ENCODE peak calls at places on chromosomes 2 and 18, in four cellular contexts. R, E, X and Y are unnamed samples.

GRCh38 chr2:55862269-55862668 is 61.3 kb downstream of the EFEMP1 start:
- DNase-seq in E (no peak), R (peak), X (peak), Y (peak)

GRCh38 chr18:4172491-4172890 is 282.6 kb downstream of the DLGAP1 start:
- DNase-seq in X (no peak), E (no peak), R (no peak), Y (peak)

GRCh38 chr2:167028503-167028902 is 140.2 kb downstream of the XIRP2 start:
- DNase-seq in R (no peak), E (no peak), X (no peak), Y (no peak)

GRCh38 chr18:1014951-1015627 is 110.4 kb downstream of the ADCYAP1 start:
- DNase-seq in E (no peak), R (no peak), X (no peak), Y (peak)

GRCh38 chr2:221025397-221025796 is 546.7 kb downstream of the EPHA4 start:
- DNase-seq in E (no peak), R (peak), X (peak), Y (no peak)

GRCh38 chr2:33373986-33374385 is 102.5 kb upstream of the RASGRP3 start:
- DNase-seq in X (no peak), R (peak), E (no peak), Y (no peak)

GRCh38 chr18:49514577-49514976 is 27.5 kb upstream of the C18orf32 start:
- DNase-seq in X (no peak), E (no peak), R (no peak), Y (no peak)

GRCh38 chr2:10273215-10274175 is 29.2 kb upstream of the HPCAL1 start:
- DNase-seq in E (no peak), X (no peak), R (no peak), Y (no peak)

GRCh38 chr2:240620859-240621258 is 4.4 kb upstream of the GPR35 start:
- DNase-seq in R (no peak), E (no peak), X (no peak), Y (no peak)

GRCh38 chr2:128322651-128323491 is 4.2 kb upstream of the HS6ST1 start:
- DNase-seq in R (no peak), E (peak), X (no peak), Y (no peak)

GRCh38 chr2:72139871-72140620 is 7.6 kb downstream of the CYP26B1 start:
- DNase-seq in R (no peak), E (no peak), X (no peak), Y (no peak)

GRCh38 chr2:213991454-213992108 is 419.3 kb upstream of the VWC2L start:
- DNase-seq in E (no peak), X (no peak), R (peak), Y (no peak)

GRCh38 chr2:226703501-226703900 is 96.1 kb downstream of the IRS1 start:
- DNase-seq in E (no peak), R (no peak), X (no peak), Y (no peak)

GRCh38 chr2:128769457-128770142 is 450.9 kb upstream of the HS6ST1 start:
- DNase-seq in R (no peak), X (no peak), E (no peak), Y (no peak)

GRCh38 chr2:155100261-155100660 is 401.8 kb downstream of the KCNJ3 start:
- DNase-seq in X (no peak), E (no peak), R (no peak), Y (no peak)

GRCh38 chr2:64820901-64821300 is 167.2 kb upstream of the SERTAD2 start:
- DNase-seq in R (no peak), E (no peak), X (no peak), Y (no peak)

GRCh38 chr2:108640731-108641130 is 78.6 kb upstream of the RANBP2 start:
- DNase-seq in X (no peak), R (peak), E (no peak), Y (peak)

GRCh38 chr18:45169610-45170009 is 445.7 kb upstream of the SLC14A2 start:
- DNase-seq in E (no peak), R (peak), X (peak), Y (no peak)

GRCh38 chr2:108575132-108575966 is 41.1 kb downstream of the LIMS1 start:
- DNase-seq in X (no peak), E (no peak), R (peak), Y (no peak)

GRCh38 chr2:43332653-43333052 is 106.2 kb upstream of the ZFP36L2 start:
- DNase-seq in E (no peak), X (no peak), R (no peak), Y (no peak)

GRCh38 chr2:46270384-46270783 is 26.8 kb upstream of the EPAS1 start:
- DNase-seq in E (no peak), R (no peak), X (peak), Y (no peak)

GRCh38 chr18:36888778-36889177 is 59.9 kb downstream of the KIAA1328 start:
- DNase-seq in E (no peak), R (no peak), X (no peak), Y (no peak)

GRCh38 chr2:28952806-28953190 is 28.3 kb upstream of the TOGARAM2 start:
- DNase-seq in R (no peak), X (no peak), E (no peak), Y (no peak)
- TF ChIP-seq CTCF in R (peak), X (no peak), E (no peak), Y (peak)

GRCh38 chr2:196277002-196277401 is 105.6 kb upstream of the STK17B start:
- DNase-seq in R (peak), X (no peak), E (no peak), Y (no peak)

GRCh38 chr2:196275646-196276352 is 104.4 kb upstream of the STK17B start:
- DNase-seq in E (no peak), R (no peak), X (no peak), Y (no peak)

GRCh38 chr2:196274387-196274809 is 103.0 kb upstream of the STK17B start:
- DNase-seq in E (no peak), X (no peak), R (peak), Y (no peak)

GRCh38 chr2:196278491-196278911 is 107.1 kb upstream of the STK17B start:
- DNase-seq in E (no peak), R (peak), X (no peak), Y (peak)

GRCh38 chr2:196276421-196276820 is 105.0 kb upstream of the STK17B start:
- DNase-seq in E (no peak), X (no peak), R (no peak), Y (no peak)
- H3K4me3 ChIP-seq in E (no peak), X (no peak), R (no peak), Y (no peak)

GRCh38 chr18:65721634-65722033 is 29.2 kb upstream of the CDH7 start:
- DNase-seq in X (no peak), R (no peak), E (no peak), Y (no peak)

GRCh38 chr18:65725421-65726050 is 25.3 kb upstream of the CDH7 start:
- DNase-seq in R (no peak), E (peak), X (no peak), Y (no peak)
- TF ChIP-seq CTCF in R (peak), E (peak), X (peak), Y (peak)

DNA sequence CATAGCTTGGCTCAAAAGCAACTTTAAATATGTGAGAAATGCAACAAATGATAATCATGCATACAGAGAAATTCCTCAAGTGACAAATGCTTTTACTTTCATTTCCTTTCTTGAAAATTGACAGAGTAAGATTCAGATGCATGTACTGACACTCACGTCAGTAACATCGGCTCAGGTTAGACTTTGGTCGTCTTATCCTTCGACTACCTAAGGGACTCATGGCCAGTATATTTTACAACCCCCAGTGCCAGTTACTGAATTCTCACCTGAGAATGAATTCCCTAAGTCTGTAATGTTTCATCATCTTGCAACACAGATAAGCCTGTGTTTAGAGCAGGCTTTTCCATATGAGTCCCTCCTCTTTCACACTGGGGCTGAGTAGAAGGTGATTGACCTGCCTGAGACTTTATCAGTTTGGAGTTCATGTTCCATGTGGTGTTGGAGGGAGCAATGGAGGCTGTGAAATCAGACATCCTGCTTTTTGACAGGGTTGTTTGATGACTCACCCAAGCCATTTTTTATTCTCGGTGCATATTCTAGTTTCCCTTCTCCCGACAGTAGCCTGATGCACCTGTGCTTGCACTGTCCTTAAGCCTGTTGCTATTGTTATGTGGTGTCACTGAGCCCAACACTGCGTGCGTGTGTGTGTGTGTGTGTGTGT is 30.5 kb upstream of the ATP8B1 start:
- DNase-seq in R (no peak), E (no peak), X (no peak), Y (no peak)
- H3K4me3 ChIP-seq in R (no peak), E (no peak), X (no peak), Y (no peak)

GRCh38 chr2:95232232-95232631 is 24.9 kb downstream of the ZNF892 start:
- DNase-seq in R (no peak), E (no peak), X (no peak), Y (no peak)

GRCh38 chr2:95234806-95235205 is 27.5 kb downstream of the ZNF892 start:
- DNase-seq in X (no peak), R (no peak), E (no peak), Y (no peak)

GRCh38 chr2:95234286-95234785 is 27.0 kb downstream of the ZNF892 start:
- DNase-seq in X (no peak), E (no peak), R (no peak), Y (no peak)

DNA sequence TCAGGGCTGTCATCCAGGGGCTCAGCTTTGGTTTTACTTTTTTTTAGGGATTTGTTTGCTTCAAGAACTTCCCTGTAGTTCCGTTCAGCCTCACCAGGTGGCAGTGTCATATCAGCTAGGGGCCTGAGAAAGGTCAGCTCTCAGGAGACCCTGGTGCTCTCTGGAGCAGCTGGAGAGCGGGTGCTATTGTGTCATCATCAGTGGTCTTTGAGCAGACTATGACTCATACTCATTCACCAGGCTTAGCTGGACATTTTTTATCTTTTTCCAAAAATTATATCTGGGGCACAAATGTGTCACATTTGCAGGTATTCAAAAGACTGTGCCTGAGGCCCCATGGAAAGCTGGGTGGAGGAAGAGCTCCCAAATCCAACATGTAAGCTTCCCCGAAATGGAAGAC is 24.4 kb downstream of the ZNF892 start:
- DNase-seq in R (peak), X (peak), E (no peak), Y (peak)
- TF ChIP-seq CTCF in R (peak), X (peak), E (peak), Y (peak)

GRCh38 chr2:239368906-239369584 is 31.8 kb downstream of the HDAC4 start:
- DNase-seq in X (no peak), R (no peak), E (no peak), Y (no peak)

GRCh38 chr2:239368321-239368720 is 32.5 kb downstream of the HDAC4 start:
- DNase-seq in E (no peak), X (no peak), R (no peak), Y (no peak)

GRCh38 chr2:239370876-239371725 is 29.7 kb downstream of the HDAC4 start:
- DNase-seq in R (no peak), X (no peak), E (no peak), Y (no peak)

GRCh38 chr2:239370403-239370802 is 30.4 kb downstream of the HDAC4 start:
- DNase-seq in E (no peak), X (no peak), R (no peak), Y (no peak)

GRCh38 chr2:239369631-239370161 is 31.1 kb downstream of the HDAC4 start:
- DNase-seq in R (peak), E (no peak), X (peak), Y (no peak)
- H3K4me3 ChIP-seq in R (no peak), E (no peak), X (no peak), Y (no peak)

GRCh38 chr18:58962331-58962730 is 97.7 kb downstream of the ZNF532 start:
- DNase-seq in R (no peak), E (no peak), X (no peak), Y (no peak)
- TF ChIP-seq CTCF in R (no peak), E (no peak), X (no peak), Y (no peak)

GRCh38 chr18:28068208-28068607 is 108.7 kb downstream of the CDH2 start:
- DNase-seq in R (no peak), E (no peak), X (no peak), Y (no peak)

GRCh38 chr18:28075501-28075900 is 101.4 kb downstream of the CDH2 start:
- DNase-seq in X (no peak), E (no peak), R (no peak), Y (no peak)

GRCh38 chr18:28067346-28067745 is 109.6 kb downstream of the CDH2 start:
- DNase-seq in R (no peak), X (no peak), E (no peak), Y (no peak)

GRCh38 chr18:28073658-28074057 is 103.3 kb downstream of the CDH2 start:
- DNase-seq in R (no peak), E (no peak), X (no peak), Y (no peak)

GRCh38 chr18:28071199-28071598 is 105.7 kb downstream of the CDH2 start:
- DNase-seq in R (no peak), X (no peak), E (no peak), Y (no peak)
- H3K4me3 ChIP-seq in R (no peak), X (no peak), E (no peak), Y (no peak)

GRCh38 chr18:26771524-26771923 is 94.0 kb downstream of the AQP4 start:
- DNase-seq in E (no peak), X (no peak), R (no peak), Y (no peak)
- TF ChIP-seq CTCF in E (peak), X (peak), R (peak), Y (peak)